ENCODE peak calls at places on chromosomes 6 and 20, in ten cellular contexts. D, E, Q, A, C, N, M, S, Y and O are unnamed samples.

GRCh38 chr6:145756170-145756662 is 20.9 kb upstream of the EPM2A start:
- DNase-seq in D (no peak), E (no peak), Q (no peak), A (peak), C (peak), N (peak), M (no peak), S (no peak), Y (peak), O (no peak)

GRCh38 chr6:29793796-29794195 is 33.8 kb upstream of the HLA-G start:
- DNase-seq in D (no peak), E (no peak), Q (no peak), A (no peak), C (no peak), N (no peak), M (no peak), S (no peak), Y (no peak), O (no peak)

GRCh38 chr6:39420300-39421265 is 98.1 kb upstream of the KCNK16 start:
- DNase-seq in D (peak), E (no peak), Q (no peak), A (no peak), C (no peak), N (no peak), M (no peak), S (no peak), Y (no peak), O (no peak)

GRCh38 chr6:30325150-30325872 is 1.4 kb upstream of the TRIM39 start:
- DNase-seq in D (no peak), E (peak), Q (no peak), A (peak), C (peak), N (no peak), M (no peak), S (peak), Y (peak), O (peak)

GRCh38 chr20:4160761-4161305 is 145.5 kb upstream of the RNF24 start:
- DNase-seq in D (peak), E (no peak), Q (peak), A (peak), C (no peak), N (no peak), M (no peak), S (no peak), Y (peak), O (no peak)

GRCh38 chr6:108944707-108945685 is 96.8 kb downstream of the ARMC2 start:
- DNase-seq in D (no peak), E (no peak), Q (no peak), A (peak), C (no peak), N (peak), M (no peak), S (no peak), Y (peak), O (no peak)

GRCh38 chr20:15909995-15910394 is 663.3 kb downstream of the KIF16B start:
- DNase-seq in D (no peak), E (no peak), Q (no peak), A (no peak), C (no peak), N (no peak), M (no peak), S (no peak), Y (no peak), O (no peak)

GRCh38 chr20:37911262-37911661 is 8.3 kb downstream of the VSTM2L start:
- DNase-seq in D (no peak), E (no peak), Q (no peak), A (no peak), C (no peak), N (no peak), M (no peak), S (no peak), Y (no peak), O (no peak)

GRCh38 chr20:41830702-41831101 is 212.5 kb upstream of the CHD6 start:
- DNase-seq in D (no peak), E (no peak), Q (no peak), A (no peak), C (peak), N (no peak), M (no peak), S (no peak), Y (no peak), O (no peak)

GRCh38 chr20:35085477-35086225 is 7.0 kb downstream of the TRPC4AP start:
- DNase-seq in D (no peak), E (no peak), Q (no peak), A (no peak), C (peak), N (no peak), M (no peak), S (no peak), Y (no peak), O (no peak)

GRCh38 chr6:125867483-125867935 is 76.7 kb downstream of the NCOA7 start:
- DNase-seq in D (no peak), E (peak), Q (no peak), A (no peak), C (no peak), N (no peak), M (no peak), S (no peak), Y (no peak), O (no peak)

GRCh38 chr6:14074723-14075503 is 42.7 kb upstream of the CD83 start:
- DNase-seq in D (peak), E (peak), Q (no peak), A (peak), C (peak), N (no peak), M (no peak), S (no peak), Y (peak), O (no peak)

GRCh38 chr6:170287371-170287876 is 3.5 kb downstream of the DLL1 start:
- DNase-seq in D (no peak), E (no peak), Q (no peak), A (no peak), C (no peak), N (no peak), M (peak), S (no peak), Y (peak), O (no peak)

GRCh38 chr6:72410769-72411168 is 211.1 kb upstream of the KCNQ5 start:
- DNase-seq in D (no peak), E (no peak), Q (no peak), A (no peak), C (no peak), N (no peak), M (no peak), S (no peak), Y (no peak), O (no peak)

GRCh38 chr6:6379573-6379972 is 59.1 kb upstream of the F13A1 start:
- DNase-seq in D (no peak), E (no peak), Q (no peak), A (no peak), C (peak), N (no peak), M (no peak), S (no peak), Y (no peak), O (no peak)

GRCh38 chr6:31979238-31979898 is 2.5 kb upstream of the C4A start:
- DNase-seq in D (no peak), E (no peak), Q (no peak), A (no peak), C (no peak), N (no peak), M (no peak), S (no peak), Y (no peak), O (no peak)

GRCh38 chr6:139569561-139569960 is 195.1 kb upstream of the CITED2 start:
- DNase-seq in D (no peak), E (no peak), Q (no peak), A (peak), C (peak), N (no peak), M (no peak), S (no peak), Y (no peak), O (no peak)

GRCh38 chr6:145815875-145816274 is 1.3 kb upstream of the FBXO30 start:
- DNase-seq in D (no peak), E (no peak), Q (no peak), A (no peak), C (no peak), N (no peak), M (no peak), S (no peak), Y (no peak), O (no peak)

GRCh38 chr6:2958331-2958711 is 13.0 kb downstream of the SERPINB6 start:
- DNase-seq in D (no peak), E (no peak), Q (no peak), A (no peak), C (no peak), N (no peak), M (no peak), S (no peak), Y (no peak), O (no peak)

GRCh38 chr6:138543648-138544047 is 44.4 kb upstream of the NHSL1 start:
- DNase-seq in D (no peak), E (no peak), Q (no peak), A (no peak), C (no peak), N (no peak), M (no peak), S (no peak), Y (no peak), O (no peak)

GRCh38 chr20:48722737-48723191 is 105.0 kb downstream of the PREX1 start:
- DNase-seq in D (no peak), E (peak), Q (peak), A (peak), C (peak), N (peak), M (peak), S (no peak), Y (no peak), O (no peak)

GRCh38 chr6:93784794-93785757 is 365.7 kb upstream of the EPHA7 start:
- DNase-seq in D (peak), E (peak), Q (no peak), A (peak), C (no peak), N (peak), M (no peak), S (no peak), Y (no peak), O (no peak)

GRCh38 chr6:110191477-110191876 is 11.2 kb downstream of the CDC40 start:
- DNase-seq in D (no peak), E (no peak), Q (no peak), A (no peak), C (no peak), N (no peak), M (no peak), S (no peak), Y (no peak), O (no peak)

GRCh38 chr6:79042088-79042798 is 35.8 kb downstream of the PHIP start:
- DNase-seq in D (no peak), E (no peak), Q (no peak), A (no peak), C (no peak), N (no peak), M (no peak), S (no peak), Y (no peak), O (no peak)

GRCh38 chr6:160248538-160248937 is 10.1 kb downstream of the SLC22A2 start:
- DNase-seq in D (no peak), E (peak), Q (no peak), A (peak), C (no peak), N (no peak), M (no peak), S (no peak), Y (no peak), O (no peak)

GRCh38 chr6:53066059-53066406 is 829 bp downstream of the FBXO9 start:
- DNase-seq in D (peak), E (peak), Q (peak), A (no peak), C (peak), N (no peak), M (no peak), S (peak), Y (peak), O (no peak)